ENCODE peak calls at places on chromosomes 5 and 9, in ten cellular contexts. T is NCI-H82; L is HFF-Myc; C is ELR; O is iris pigment epithelial cell; G is CD4-positive, alpha-beta T cell; W is activated CD8-positive, alpha-beta memory T cell treated with anti-CD3 and anti-CD28 coated beads, Interleukin-2, amount 50 U/mL, for 48 hours; J is AG09309; X is neural crest cell; I is kidney epithelial cell. A is an unnamed sample.

GRCh38 chr5:60287174-60287771 is 393.7 kb upstream of the PDE4D start:
- DNase-seq in G (no peak), T (peak; percentile 88), O (peak; percentile 81), L (peak; percentile 36), J (no peak), X (peak; percentile 12), C (peak; percentile 77), W (no peak), I (no peak), A (peak; percentile 45)

GRCh38 chr9:32580631-32581300 is 7.8 kb upstream of the NDUFB6 start:
- DNase-seq in J (no peak), X (no peak), T (peak; percentile 21), G (no peak), C (no peak), L (no peak), O (peak; percentile 6), W (no peak), I (no peak), A (peak; percentile 11)

GRCh38 chr5:178430187-178431062 is 159.8 kb downstream of the COL23A1 start:
- DNase-seq in I (no peak), X (no peak), C (no peak), J (no peak), L (no peak), O (no peak), G (no peak), W (peak; percentile 29), T (no peak), A (no peak)

GRCh38 chr9:97528529-97529230 is 27.2 kb downstream of the TMOD1 start:
- DNase-seq in O (no peak), X (no peak), T (no peak), J (no peak), C (no peak), L (no peak), G (no peak), I (no peak), W (no peak), A (no peak)

GRCh38 chr5:1298067-1298551 is 3.2 kb upstream of the TERT start:
- DNase-seq in L (no peak), G (no peak), I (no peak), W (no peak), O (no peak), C (no peak), J (no peak), X (no peak), T (no peak), A (no peak)

GRCh38 chr9:14747116-14747515 is 24.6 kb upstream of the CER1 start:
- DNase-seq in I (no peak), W (no peak), O (no peak), X (no peak), T (no peak), J (no peak), G (no peak), L (no peak), C (no peak), A (no peak)

GRCh38 chr9:128554155-128554862 is 1.9 kb downstream of the SPTAN1 start:
- DNase-seq in W (peak; percentile 59), X (peak; percentile 5), I (peak; percentile 83), G (peak; percentile 6), T (peak; percentile 39), O (peak; percentile 96), C (peak; percentile 95), L (no peak), J (peak; percentile 60), A (peak; percentile 90)

GRCh38 chr9:72428329-72428728 is 63.3 kb upstream of the ZFAND5 start:
- DNase-seq in T (no peak), L (no peak), X (no peak), C (peak; percentile 6), W (no peak), G (no peak), J (peak; percentile 89), O (peak; percentile 54), I (no peak), A (peak; percentile 29)

GRCh38 chr5:1414311-1415058 is 30.8 kb downstream of the SLC6A3 start:
- DNase-seq in C (no peak), J (no peak), T (peak; percentile 15), G (no peak), O (no peak), L (no peak), W (no peak), X (no peak), I (no peak), A (no peak)

GRCh38 chr5:151663617-151664322 is 22.9 kb downstream of the SPARC start:
- DNase-seq in O (no peak), W (no peak), G (no peak), L (no peak), T (no peak), X (no peak), C (no peak), J (no peak), I (no peak), A (no peak)

GRCh38 chr9:36092509-36093215 is 43.9 kb upstream of the GLIPR2 start:
- DNase-seq in J (no peak), G (peak; percentile 2), W (peak; percentile 63), X (no peak), C (no peak), I (no peak), T (no peak), L (no peak), O (peak; percentile 41), A (no peak)

GRCh38 chr9:38036359-38037084 is 32.5 kb downstream of the SHB start:
- DNase-seq in W (no peak), L (no peak), X (no peak), J (peak; percentile 66), I (no peak), O (peak; percentile 88), C (peak; percentile 76), T (no peak), G (no peak), A (peak; percentile 47)

GRCh38 chr9:4167040-4167671 is 132.7 kb downstream of the GLIS3 start:
- DNase-seq in J (peak; percentile 21), I (no peak), O (peak; percentile 88), C (peak; percentile 57), T (no peak), X (no peak), W (no peak), G (no peak), L (no peak), A (no peak)

A was measured in kidney glomerular epithelial cell.